ENCODE peak calls at places on chromosomes 16 and 17, in eight cellular contexts. Q is H7, I is coronary artery, H is uterus, K is lung, O is epithelial cell of esophagus, X is HL-60, G is lower lobe of right lung. V is an unnamed sample.

GRCh38 chr17:15920758-15921239 is 24.1 kb upstream of the ADORA2B start:
- DNase-seq in H (no peak), Q (no peak), O (peak), G (no peak), X (no peak), K (no peak), I (peak), V (peak)

GRCh38 chr16:8847623-8848022 is 21.2 kb downstream of the CARHSP1 start:
- DNase-seq in K (no peak), X (no peak), H (no peak), O (no peak), I (no peak), G (no peak), Q (peak), V (no peak)

GRCh38 chr17:15216481-15216880 is 48.6 kb downstream of the PMP22 start:
- DNase-seq in H (no peak), K (no peak), Q (no peak), X (no peak), O (no peak), G (no peak), I (no peak), V (no peak)

GRCh38 chr17:73268582-73269328 is 7.1 kb upstream of the CPSF4L start:
- DNase-seq in G (no peak), O (no peak), I (no peak), Q (peak), H (no peak), K (no peak), X (peak), V (no peak)

GRCh38 chr17:10126554-10127493 is 71.6 kb downstream of the GAS7 start:
- DNase-seq in H (peak), G (no peak), X (peak), O (no peak), I (no peak), Q (peak), K (no peak), V (peak)

GRCh38 chr17:19753661-19754463 is 5.8 kb upstream of the ALDH3A1 start:
- DNase-seq in I (no peak), G (peak), H (no peak), K (no peak), O (peak), Q (peak), X (no peak), V (no peak)

GRCh38 chr16:4726616-4727015 is 7.5 kb downstream of the ANKS3 start:
- DNase-seq in G (no peak), H (no peak), X (no peak), K (no peak), I (no peak), O (no peak), Q (no peak), V (no peak)

GRCh38 chr16:13896543-13897182 is 23.3 kb upstream of the ERCC4 start:
- DNase-seq in O (no peak), Q (no peak), G (no peak), X (no peak), K (no peak), I (no peak), H (no peak), V (no peak)

GRCh38 chr16:47731252-47731651 is 270.1 kb downstream of the PHKB start:
- DNase-seq in G (no peak), I (no peak), K (no peak), O (peak), X (no peak), H (no peak), Q (no peak), V (peak)

GRCh38 chr16:84718-85452 is 6.9 kb downstream of the MPG start:
- DNase-seq in H (peak), K (peak), O (peak), X (peak), Q (no peak), G (no peak), I (peak), V (peak)

GRCh38 chr16:5854027-5854426 is 756.4 kb upstream of the EEF2KMT start:
- DNase-seq in G (no peak), O (no peak), H (no peak), X (no peak), I (no peak), Q (no peak), K (no peak), V (no peak)

GRCh38 chr17:45775148-45775547 is 9.0 kb upstream of the CRHR1 start:
- DNase-seq in H (no peak), Q (no peak), X (no peak), G (no peak), K (no peak), I (no peak), O (no peak), V (no peak)

GRCh38 chr16:83762141-83763024 is 45.4 kb upstream of the HSBP1 start:
- DNase-seq in O (no peak), H (no peak), K (no peak), G (no peak), Q (no peak), I (no peak), X (no peak), V (no peak)

GRCh38 chr17:27315322-27315721 is 21.4 kb downstream of the WSB1 start:
- DNase-seq in H (peak), K (peak), Q (no peak), X (no peak), O (peak), G (peak), I (peak), V (peak)

GRCh38 chr16:68898026-68898425 is 54.7 kb downstream of the TANGO6 start:
- DNase-seq in K (no peak), G (no peak), Q (no peak), O (no peak), H (no peak), X (no peak), I (no peak), V (no peak)

GRCh38 chr17:14134456-14134855 is 65.2 kb downstream of the COX10 start:
- DNase-seq in K (no peak), I (no peak), Q (no peak), O (no peak), H (no peak), G (no peak), X (no peak), V (no peak)

GRCh38 chr16:11157143-11157542 is 98.9 kb downstream of the SOCS1 start:
- DNase-seq in O (no peak), K (no peak), X (no peak), Q (no peak), I (no peak), H (no peak), G (no peak), V (no peak)

GRCh38 chr17:72039490-72039889 is 81.3 kb upstream of the SOX9 start:
- DNase-seq in K (no peak), Q (no peak), G (no peak), O (no peak), X (no peak), H (no peak), I (no peak), V (no peak)

GRCh38 chr17:66416207-66416940 is 114.0 kb downstream of the PRKCA start:
- DNase-seq in G (no peak), X (no peak), I (no peak), Q (no peak), H (no peak), K (no peak), O (no peak), V (no peak)

GRCh38 chr17:38451030-38451839 is 23.0 kb downstream of the ARHGAP23 start:
- DNase-seq in X (no peak), H (peak), G (peak), Q (peak), I (no peak), K (no peak), O (peak), V (no peak)

GRCh38 chr17:17896746-17897145 is 60.0 kb upstream of the SREBF1 start:
- DNase-seq in G (no peak), I (no peak), O (no peak), K (no peak), X (no peak), H (no peak), Q (no peak), V (no peak)

GRCh38 chr16:46577988-46578579 is 43.1 kb downstream of the SHCBP1 start:
- DNase-seq in G (no peak), X (no peak), I (no peak), Q (no peak), O (no peak), H (no peak), K (no peak), V (no peak)
- H3K4me3 ChIP-seq in G (no peak), X (no peak), I (no peak), Q (no peak), O (no peak), H (no peak), K (no peak), V (no peak)

GRCh38 chr16:1780677-1781072 is 1.7 kb downstream of the SPSB3 start:
- DNase-seq in H (no peak), O (no peak), Q (no peak), G (no peak), I (no peak), X (no peak), K (no peak), V (no peak)

GRCh38 chr16:1781254-1781653 is 1.1 kb downstream of the SPSB3 start:
- DNase-seq in K (no peak), H (no peak), O (no peak), I (no peak), X (no peak), Q (no peak), G (no peak), V (no peak)

GRCh38 chr16:1778200-1779179 is 3.9 kb downstream of the SPSB3 start:
- DNase-seq in G (no peak), X (no peak), H (no peak), I (no peak), O (no peak), K (no peak), Q (no peak), V (no peak)

GRCh38 chr16:1779234-1779701 is 3.1 kb downstream of the SPSB3 start:
- DNase-seq in G (no peak), Q (no peak), H (no peak), I (no peak), K (no peak), O (no peak), X (no peak), V (no peak)

DNA sequence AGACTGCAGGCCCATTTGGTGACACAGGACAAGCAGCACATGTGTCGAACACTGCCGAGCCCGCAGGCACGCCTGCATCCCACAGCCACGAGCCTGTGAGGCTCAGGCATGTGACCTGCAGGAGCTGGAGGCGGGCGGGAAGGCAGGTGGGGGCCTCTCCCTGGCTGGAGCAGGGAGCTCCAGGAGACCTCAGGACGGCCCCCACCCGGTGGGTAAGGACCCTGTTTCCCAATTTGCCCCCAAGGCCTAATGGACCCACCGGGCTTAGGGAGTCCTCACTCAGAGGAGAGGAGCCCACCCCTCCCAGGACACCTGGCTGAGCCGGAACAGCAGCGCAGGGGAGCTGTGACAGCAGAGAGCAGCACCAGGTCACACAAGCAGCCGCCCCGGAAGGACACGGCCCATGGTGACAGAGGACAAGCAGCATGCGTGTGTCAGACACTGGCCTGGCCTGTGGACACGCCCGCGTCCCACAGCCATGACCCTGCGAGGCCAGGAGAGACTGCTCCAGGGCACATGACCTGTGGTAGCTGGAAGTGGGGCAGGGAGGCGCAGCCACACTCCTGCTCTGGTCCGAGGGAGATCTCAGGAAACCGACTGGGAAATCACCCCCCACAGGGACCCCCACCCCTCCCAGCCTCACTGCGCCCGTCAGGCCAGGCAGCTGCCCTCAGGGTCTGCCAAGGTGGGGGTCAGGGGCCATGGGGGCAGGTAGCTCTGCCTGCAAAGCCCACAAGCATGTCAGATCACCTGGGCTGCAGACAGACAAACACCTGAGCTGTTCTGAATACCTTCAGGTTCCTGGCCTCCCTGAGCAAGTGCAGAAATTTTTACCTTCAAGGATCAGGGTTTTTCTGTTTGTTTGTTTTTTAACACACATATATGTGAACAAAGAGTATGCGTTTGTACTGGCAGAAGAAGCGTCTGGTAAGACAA is 2.4 kb downstream of the SPSB3 start:
- DNase-seq in Q (no peak), K (no peak), G (no peak), I (no peak), X (no peak), H (no peak), O (no peak), V (no peak)
- H3K4me3 ChIP-seq in Q (no peak), K (no peak), G (no peak), I (no peak), X (no peak), H (no peak), O (no peak), V (no peak)

DNA sequence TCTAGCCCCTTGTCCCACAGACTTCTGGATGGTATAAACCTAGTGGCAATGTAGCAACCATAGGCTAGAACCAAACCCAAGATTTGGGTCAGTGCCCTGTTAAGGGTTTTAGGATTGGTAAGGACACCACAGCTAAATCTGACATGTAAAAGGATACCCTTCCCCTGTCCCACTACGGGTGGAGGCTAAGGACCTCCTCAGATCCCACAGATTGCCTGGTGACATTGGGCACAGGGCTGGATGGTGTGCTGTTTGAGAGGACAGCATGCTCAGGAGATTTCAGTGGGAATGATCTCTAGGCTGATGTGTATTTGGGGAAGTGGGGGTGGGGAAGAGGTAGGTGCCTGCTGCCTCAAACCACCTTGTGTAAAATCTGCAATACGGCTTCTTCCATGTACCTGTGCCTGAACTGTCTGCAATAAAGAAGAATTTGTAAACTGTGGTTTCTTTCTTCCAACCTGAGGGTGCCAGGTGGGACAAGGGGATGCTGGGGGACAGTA is 671 bp upstream of the EDC4 start:
- DNase-seq in I (no peak), X (peak), K (no peak), O (no peak), H (no peak), G (no peak), Q (no peak), V (no peak)
- H3K4me3 ChIP-seq in I (peak), X (peak), K (no peak), O (no peak), H (no peak), G (peak), Q (peak), V (no peak)

DNA sequence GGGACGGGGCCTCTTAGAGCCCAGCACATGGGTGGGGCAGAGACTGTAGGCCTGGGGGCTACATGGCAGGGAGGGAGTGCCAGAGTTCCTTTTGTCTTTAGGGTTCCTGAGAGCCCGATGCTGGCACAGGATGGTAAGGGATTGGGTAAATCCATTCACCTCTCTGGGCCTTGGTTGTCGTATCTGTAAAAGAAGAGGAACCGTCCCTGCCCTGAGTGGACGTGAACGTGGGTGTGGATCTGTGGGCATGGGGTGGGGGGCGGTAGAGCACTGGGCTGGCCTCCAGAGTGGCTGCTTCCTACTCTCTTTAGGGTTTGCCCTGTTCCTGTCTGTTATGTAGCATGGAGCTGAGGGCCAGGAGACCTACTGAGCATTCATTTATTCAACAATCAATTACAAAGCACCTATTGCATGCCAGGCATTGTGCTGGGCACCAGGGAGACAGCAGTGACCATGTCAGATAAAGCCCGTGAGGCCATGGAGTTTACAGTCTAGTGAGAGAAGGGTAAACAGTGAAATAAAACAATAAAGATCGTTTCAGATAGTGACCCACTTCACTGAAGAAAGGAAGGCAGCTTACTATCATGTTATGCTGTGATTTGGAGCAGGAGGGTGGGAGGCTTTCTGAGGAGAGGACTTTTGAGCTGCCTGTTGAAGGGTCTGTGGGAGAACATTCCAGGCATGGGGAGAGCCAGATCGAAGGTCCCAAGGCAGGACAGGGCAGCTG is 13.1 kb upstream of the TCAP start:
- DNase-seq in K (no peak), H (no peak), X (no peak), O (no peak), G (no peak), I (no peak), Q (no peak), V (no peak)
- H3K4me3 ChIP-seq in K (no peak), H (no peak), X (no peak), O (no peak), G (no peak), I (no peak), Q (no peak), V (no peak)

DNA sequence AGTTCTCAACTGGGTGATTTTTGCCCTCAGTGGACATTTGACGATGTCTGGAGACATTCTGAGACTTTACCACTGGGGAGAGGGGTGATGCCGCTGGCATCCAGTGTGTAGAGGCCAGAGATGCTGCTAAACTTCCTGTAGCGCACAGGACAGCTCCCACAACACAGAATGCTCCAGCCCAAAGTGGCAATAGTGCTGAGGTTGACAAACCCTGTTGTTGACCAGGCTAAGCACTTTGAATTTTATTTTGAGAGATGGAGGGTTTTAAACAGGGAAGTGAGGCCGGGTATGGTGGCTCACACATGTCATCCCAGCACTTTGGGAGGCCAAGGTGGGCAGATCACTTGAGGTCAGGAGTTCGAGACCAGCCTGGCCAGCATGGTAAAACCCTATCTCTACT is 44.0 kb downstream of the SYT17 start:
- DNase-seq in X (no peak), O (no peak), G (no peak), H (no peak), Q (no peak), I (no peak), K (no peak), V (no peak)
- H3K4me3 ChIP-seq in X (no peak), O (no peak), G (no peak), H (no peak), Q (no peak), I (no peak), K (no peak), V (no peak)

GRCh38 chr16:66354321-66354854 is 12.1 kb upstream of the CDH5 start:
- DNase-seq in G (no peak), I (no peak), Q (no peak), X (no peak), H (no peak), O (no peak), K (no peak), V (no peak)
- H3K4me3 ChIP-seq in G (no peak), I (no peak), Q (no peak), X (no peak), H (no peak), O (no peak), K (no peak), V (no peak)

GRCh38 chr16:85174871-85175723 is 62.8 kb upstream of the CIBAR2 start:
- DNase-seq in G (peak), X (no peak), Q (no peak), O (no peak), K (no peak), H (no peak), I (no peak), V (no peak)
- H3K4me3 ChIP-seq in G (no peak), X (no peak), Q (no peak), O (no peak), K (no peak), H (no peak), I (no peak), V (peak)

V was measured in skeletal muscle cell.